ENCODE peak calls at places on chromosomes 7 and 10, in nine cellular contexts. One of them, this sample, is unnamed.

GRCh38 chr10:93751074-93751572 is 6.6 kb upstream of the LGI1 start:
- DNase-seq in uterus: no peak
- DNase-seq in IMR-90: no peak
- DNase-seq in transverse colon: no peak
- DNase-seq in H54: no peak
- DNase-seq in lower leg skin: no peak
- DNase-seq in NB4: no peak
- DNase-seq in Peyer's patch: no peak
- DNase-seq in heart left ventricle: no peak
- DNase-seq in this sample: no peak

GRCh38 chr10:8835453-8836167 is 781.1 kb downstream of the GATA3 start:
- DNase-seq in H54: no peak
- DNase-seq in transverse colon: no peak
- DNase-seq in heart left ventricle: no peak
- DNase-seq in Peyer's patch: no peak
- DNase-seq in IMR-90: no peak
- DNase-seq in lower leg skin: no peak
- DNase-seq in NB4: no peak
- DNase-seq in uterus: no peak
- DNase-seq in this sample: no peak

GRCh38 chr10:118950190-118950658 is 79.3 kb upstream of the NANOS1 start:
- DNase-seq in uterus: no peak
- DNase-seq in H54: peak
- DNase-seq in heart left ventricle: no peak
- DNase-seq in NB4: peak
- DNase-seq in transverse colon: no peak
- DNase-seq in IMR-90: no peak
- DNase-seq in lower leg skin: no peak
- DNase-seq in Peyer's patch: no peak
- DNase-seq in this sample: no peak

GRCh38 chr10:93138113-93138870 is 64.6 kb downstream of the CYP26A1 start:
- DNase-seq in NB4: no peak
- DNase-seq in H54: no peak
- DNase-seq in IMR-90: no peak
- DNase-seq in heart left ventricle: no peak
- DNase-seq in Peyer's patch: no peak
- DNase-seq in uterus: no peak
- DNase-seq in transverse colon: no peak
- DNase-seq in lower leg skin: no peak
- DNase-seq in this sample: no peak

GRCh38 chr10:109282510-109282909 is 640.8 kb downstream of the XPNPEP1 start:
- DNase-seq in uterus: no peak
- DNase-seq in IMR-90: peak
- DNase-seq in lower leg skin: no peak
- DNase-seq in NB4: no peak
- DNase-seq in Peyer's patch: no peak
- DNase-seq in H54: no peak
- DNase-seq in transverse colon: no peak
- DNase-seq in heart left ventricle: no peak
- DNase-seq in this sample: no peak

GRCh38 chr7:33916357-33917081 is 11.2 kb downstream of the BMPER start:
- DNase-seq in heart left ventricle: no peak
- DNase-seq in Peyer's patch: no peak
- DNase-seq in H54: no peak
- DNase-seq in transverse colon: no peak
- DNase-seq in lower leg skin: no peak
- DNase-seq in uterus: no peak
- DNase-seq in IMR-90: peak
- DNase-seq in NB4: no peak
- DNase-seq in this sample: no peak

GRCh38 chr10:42428534-42428933 is 209.8 kb downstream of the ZNF33B start:
- DNase-seq in NB4: peak
- DNase-seq in IMR-90: no peak
- DNase-seq in H54: no peak
- DNase-seq in uterus: no peak
- DNase-seq in heart left ventricle: no peak
- DNase-seq in transverse colon: no peak
- DNase-seq in lower leg skin: no peak
- DNase-seq in Peyer's patch: no peak
- DNase-seq in this sample: no peak

GRCh38 chr10:96991313-96991841 is 159.3 kb downstream of the LCOR start:
- DNase-seq in Peyer's patch: no peak
- DNase-seq in heart left ventricle: no peak
- DNase-seq in H54: peak
- DNase-seq in uterus: no peak
- DNase-seq in lower leg skin: no peak
- DNase-seq in IMR-90: peak
- DNase-seq in transverse colon: no peak
- DNase-seq in NB4: no peak
- DNase-seq in this sample: no peak

GRCh38 chr10:55979203-55979602 is 381.9 kb downstream of the ZWINT start:
- DNase-seq in heart left ventricle: no peak
- DNase-seq in uterus: no peak
- DNase-seq in lower leg skin: no peak
- DNase-seq in transverse colon: no peak
- DNase-seq in Peyer's patch: no peak
- DNase-seq in NB4: no peak
- DNase-seq in H54: no peak
- DNase-seq in IMR-90: no peak
- DNase-seq in this sample: no peak

GRCh38 chr7:142537760-142538159 is 211.5 kb upstream of the PRSS1 start:
- DNase-seq in transverse colon: no peak
- DNase-seq in IMR-90: no peak
- DNase-seq in Peyer's patch: no peak
- DNase-seq in heart left ventricle: no peak
- DNase-seq in lower leg skin: no peak
- DNase-seq in NB4: no peak
- DNase-seq in uterus: no peak
- DNase-seq in H54: no peak
- DNase-seq in this sample: no peak

GRCh38 chr10:88389456-88389855 is 193.7 kb downstream of the RNLS start:
- DNase-seq in Peyer's patch: no peak
- DNase-seq in IMR-90: peak
- DNase-seq in transverse colon: peak
- DNase-seq in uterus: peak
- DNase-seq in NB4: peak
- DNase-seq in H54: no peak
- DNase-seq in heart left ventricle: no peak
- DNase-seq in lower leg skin: peak
- DNase-seq in this sample: peak

GRCh38 chr10:47402681-47403301 is 18.7 kb upstream of the ZNF488 start:
- DNase-seq in transverse colon: peak
- DNase-seq in heart left ventricle: peak
- DNase-seq in IMR-90: peak
- DNase-seq in uterus: peak
- DNase-seq in lower leg skin: peak
- DNase-seq in H54: peak
- DNase-seq in Peyer's patch: peak
- DNase-seq in NB4: no peak
- DNase-seq in this sample: no peak

GRCh38 chr7:620885-621284 is 101.2 kb upstream of the PDGFA start:
- DNase-seq in H54: no peak
- DNase-seq in uterus: no peak
- DNase-seq in transverse colon: no peak
- DNase-seq in heart left ventricle: no peak
- DNase-seq in Peyer's patch: no peak
- DNase-seq in NB4: no peak
- DNase-seq in IMR-90: no peak
- DNase-seq in lower leg skin: no peak
- DNase-seq in this sample: peak

GRCh38 chr10:54800677-54801480 is at the start of gene PCDH15:
- DNase-seq in heart left ventricle: peak
- DNase-seq in Peyer's patch: no peak
- DNase-seq in transverse colon: no peak
- DNase-seq in lower leg skin: no peak
- DNase-seq in NB4: peak
- DNase-seq in uterus: no peak
- DNase-seq in IMR-90: no peak
- DNase-seq in H54: peak
- DNase-seq in this sample: peak

GRCh38 chr10:30542001-30542861 is 87.3 kb downstream of the LYZL2 start:
- DNase-seq in Peyer's patch: no peak
- DNase-seq in IMR-90: no peak
- DNase-seq in NB4: peak
- DNase-seq in H54: no peak
- DNase-seq in transverse colon: no peak
- DNase-seq in uterus: no peak
- DNase-seq in lower leg skin: no peak
- DNase-seq in heart left ventricle: no peak
- DNase-seq in this sample: no peak

GRCh38 chr10:12608761-12609160 is 259.4 kb downstream of the CAMK1D start:
- DNase-seq in NB4: no peak
- DNase-seq in IMR-90: no peak
- DNase-seq in heart left ventricle: no peak
- DNase-seq in H54: no peak
- DNase-seq in Peyer's patch: no peak
- DNase-seq in uterus: no peak
- DNase-seq in transverse colon: no peak
- DNase-seq in lower leg skin: no peak
- DNase-seq in this sample: no peak

GRCh38 chr7:151081170-151082101 is 827 bp upstream of the FASTK start:
- DNase-seq in NB4: peak
- DNase-seq in heart left ventricle: no peak
- DNase-seq in Peyer's patch: peak
- DNase-seq in transverse colon: peak
- DNase-seq in H54: no peak
- DNase-seq in uterus: peak
- DNase-seq in IMR-90: no peak
- DNase-seq in lower leg skin: no peak
- DNase-seq in this sample: no peak

GRCh38 chr7:121442845-121443244 is 46.7 kb upstream of the FAM3C start:
- DNase-seq in Peyer's patch: no peak
- DNase-seq in NB4: no peak
- DNase-seq in transverse colon: no peak
- DNase-seq in H54: no peak
- DNase-seq in IMR-90: no peak
- DNase-seq in heart left ventricle: no peak
- DNase-seq in uterus: no peak
- DNase-seq in lower leg skin: no peak
- DNase-seq in this sample: no peak

DNA sequence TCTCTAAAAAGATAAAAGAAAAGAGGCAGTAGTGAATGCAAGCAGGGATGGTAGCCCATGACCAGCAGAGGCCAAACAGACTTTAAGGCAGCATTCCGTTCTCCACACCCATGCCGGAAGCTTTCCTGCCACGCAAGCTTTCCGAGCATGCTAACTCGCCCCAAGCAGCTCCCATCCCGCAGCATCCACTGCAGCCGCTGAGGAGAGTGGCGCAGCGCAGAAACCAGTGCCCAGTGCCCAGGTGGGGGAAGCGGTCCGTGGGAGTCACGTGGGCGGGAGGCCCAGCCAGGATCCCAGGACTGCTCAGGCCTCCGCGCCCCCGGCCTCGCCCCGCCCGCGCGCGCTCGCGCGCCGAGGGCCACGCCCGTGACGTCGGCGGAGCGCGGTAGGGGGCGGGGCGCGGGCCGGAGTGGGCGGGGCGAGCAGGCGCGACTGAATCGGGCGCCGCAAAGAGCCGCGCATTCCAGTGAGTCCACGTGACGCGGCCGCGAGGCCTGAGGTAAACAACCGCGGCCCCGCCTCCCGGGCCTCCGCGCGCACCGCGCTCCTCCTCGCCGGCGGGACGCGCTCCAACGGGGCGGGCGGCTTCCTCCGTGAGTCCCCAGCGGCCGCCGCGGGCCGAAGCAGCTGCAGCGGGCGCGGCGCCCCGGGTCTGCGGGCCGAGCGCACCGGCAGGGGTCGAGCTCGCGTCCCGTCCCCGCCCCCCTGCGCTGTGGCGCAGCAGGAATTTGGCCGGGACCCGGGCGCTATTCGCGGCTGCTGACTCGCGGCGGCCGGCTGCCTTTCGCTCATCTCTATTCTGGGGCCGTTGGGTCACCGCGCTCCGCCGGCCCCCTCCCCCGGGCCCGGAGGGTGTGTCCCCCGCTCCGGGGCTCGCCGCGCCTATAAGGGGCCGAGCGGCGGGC is at the start of gene OTUD1:
- DNase-seq in lower leg skin: peak
- DNase-seq in transverse colon: peak
- DNase-seq in NB4: peak
- DNase-seq in H54: peak
- DNase-seq in heart left ventricle: peak
- DNase-seq in Peyer's patch: peak
- DNase-seq in uterus: peak
- DNase-seq in IMR-90: peak
- DNase-seq in this sample: peak
- TF ChIP-seq POLR2A in lower leg skin: no peak
- TF ChIP-seq POLR2A in transverse colon: peak
- TF ChIP-seq POLR2A in NB4: no peak
- TF ChIP-seq POLR2A in H54: peak
- TF ChIP-seq POLR2A in heart left ventricle: peak
- TF ChIP-seq POLR2A in Peyer's patch: peak
- TF ChIP-seq POLR2A in uterus: peak
- TF ChIP-seq POLR2A in IMR-90: peak
- TF ChIP-seq POLR2A in this sample: peak

DNA sequence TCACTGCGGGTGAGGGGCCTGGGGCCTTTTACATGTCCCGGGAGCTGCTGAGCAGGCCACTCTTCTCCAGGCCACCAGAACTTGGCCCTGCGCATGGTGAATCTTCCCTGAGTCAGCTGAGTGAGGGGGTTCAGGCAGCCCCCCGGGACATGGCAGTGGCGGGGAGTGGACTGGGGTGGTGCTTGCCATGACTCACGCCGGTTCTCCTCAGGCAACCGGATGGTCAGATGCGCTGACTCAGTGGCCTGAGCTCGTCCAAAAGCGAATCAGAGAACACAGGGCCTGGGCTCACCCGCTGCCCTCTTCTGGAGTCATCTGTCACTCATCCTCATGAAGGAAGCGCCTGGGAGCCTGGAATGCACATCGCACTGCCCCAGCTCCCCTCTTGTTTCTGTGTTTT is 33.5 kb downstream of the HTRA1 start:
- DNase-seq in lower leg skin: peak
- DNase-seq in Peyer's patch: peak
- DNase-seq in IMR-90: peak
- DNase-seq in NB4: no peak
- DNase-seq in heart left ventricle: peak
- DNase-seq in transverse colon: no peak
- DNase-seq in uterus: no peak
- DNase-seq in H54: peak
- DNase-seq in this sample: no peak
- TF ChIP-seq POLR2A in lower leg skin: no peak
- TF ChIP-seq POLR2A in Peyer's patch: no peak
- TF ChIP-seq POLR2A in IMR-90: no peak
- TF ChIP-seq POLR2A in NB4: no peak
- TF ChIP-seq POLR2A in heart left ventricle: no peak
- TF ChIP-seq POLR2A in transverse colon: no peak
- TF ChIP-seq POLR2A in uterus: no peak
- TF ChIP-seq POLR2A in H54: no peak
- TF ChIP-seq POLR2A in this sample: no peak

GRCh38 chr7:148698397-148699023 is at the start of gene CUL1:
- DNase-seq in H54: peak
- DNase-seq in Peyer's patch: peak
- DNase-seq in heart left ventricle: peak
- DNase-seq in NB4: peak
- DNase-seq in uterus: peak
- DNase-seq in transverse colon: peak
- DNase-seq in lower leg skin: peak
- DNase-seq in IMR-90: peak
- DNase-seq in this sample: peak
- TF ChIP-seq POLR2A in H54: peak
- TF ChIP-seq POLR2A in Peyer's patch: peak
- TF ChIP-seq POLR2A in heart left ventricle: peak
- TF ChIP-seq POLR2A in NB4: peak
- TF ChIP-seq POLR2A in uterus: peak
- TF ChIP-seq POLR2A in transverse colon: peak
- TF ChIP-seq POLR2A in lower leg skin: no peak
- TF ChIP-seq POLR2A in IMR-90: no peak
- TF ChIP-seq POLR2A in this sample: no peak

GRCh38 chr7:4973728-4974198 is 14.8 kb upstream of the MMD2 start:
- DNase-seq in heart left ventricle: peak
- DNase-seq in lower leg skin: peak
- DNase-seq in uterus: peak
- DNase-seq in H54: peak
- DNase-seq in IMR-90: peak
- DNase-seq in NB4: peak
- DNase-seq in Peyer's patch: peak
- DNase-seq in transverse colon: peak
- DNase-seq in this sample: peak
- TF ChIP-seq POLR2A in heart left ventricle: peak
- TF ChIP-seq POLR2A in lower leg skin: no peak
- TF ChIP-seq POLR2A in uterus: no peak
- TF ChIP-seq POLR2A in H54: peak
- TF ChIP-seq POLR2A in IMR-90: peak
- TF ChIP-seq POLR2A in NB4: peak
- TF ChIP-seq POLR2A in Peyer's patch: peak
- TF ChIP-seq POLR2A in transverse colon: peak
- TF ChIP-seq POLR2A in this sample: peak

This sample was measured in erythroblast.